ENCODE peak calls at places on chromosomes 4 and X, in four cellular contexts. One of them, this sample, is unnamed.

GRCh38 chr4:97643179-97643578 is 500.1 kb downstream of the STPG2 start:
- DNase-seq in CD4-positive, CD25-positive, alpha-beta regulatory T cell: no peak
- DNase-seq in sigmoid colon: no peak
- DNase-seq in testis: no peak
- DNase-seq in this sample: no peak

GRCh38 chr4:104879367-104879766 is 267.3 kb upstream of the TET2 start:
- DNase-seq in CD4-positive, CD25-positive, alpha-beta regulatory T cell: peak; percentile 77
- DNase-seq in sigmoid colon: no peak
- DNase-seq in testis: no peak
- DNase-seq in this sample: no peak

GRCh38 chr4:35993606-35994005 is 250.7 kb downstream of the ARAP2 start:
- DNase-seq in CD4-positive, CD25-positive, alpha-beta regulatory T cell: no peak
- DNase-seq in sigmoid colon: no peak
- DNase-seq in testis: no peak
- DNase-seq in this sample: no peak

GRCh38 chr4:112526061-112526460 is 10.1 kb upstream of the NEUROG2 start:
- DNase-seq in CD4-positive, CD25-positive, alpha-beta regulatory T cell: no peak
- DNase-seq in sigmoid colon: no peak
- DNase-seq in testis: no peak
- DNase-seq in this sample: no peak

GRCh38 chr4:177554966-177555574 is 112.8 kb upstream of the AGA start:
- DNase-seq in CD4-positive, CD25-positive, alpha-beta regulatory T cell: peak; percentile 44
- DNase-seq in sigmoid colon: no peak
- DNase-seq in testis: no peak
- DNase-seq in this sample: no peak

GRCh38 chr4:58679051-58679450 is 1568.9 kb upstream of the IGFBP7 start:
- DNase-seq in CD4-positive, CD25-positive, alpha-beta regulatory T cell: no peak
- DNase-seq in sigmoid colon: no peak
- DNase-seq in testis: no peak
- DNase-seq in this sample: no peak

GRCh38 chrX:11791090-11791489 is 33.1 kb downstream of the MSL3 start:
- DNase-seq in CD4-positive, CD25-positive, alpha-beta regulatory T cell: no peak
- DNase-seq in sigmoid colon: no peak
- DNase-seq in testis: no peak
- DNase-seq in this sample: no peak

GRCh38 chr4:139599594-139600374 is 43.8 kb upstream of the SETD7 start:
- DNase-seq in CD4-positive, CD25-positive, alpha-beta regulatory T cell: no peak
- DNase-seq in sigmoid colon: no peak
- DNase-seq in testis: no peak
- DNase-seq in this sample: no peak

GRCh38 chr4:17619416-17620105 is 5.1 kb downstream of the MED28 start:
- DNase-seq in CD4-positive, CD25-positive, alpha-beta regulatory T cell: no peak
- DNase-seq in sigmoid colon: no peak
- DNase-seq in testis: no peak
- DNase-seq in this sample: no peak

GRCh38 chr4:8362483-8362882 is 78.0 kb downstream of the ACOX3 start:
- DNase-seq in CD4-positive, CD25-positive, alpha-beta regulatory T cell: no peak
- DNase-seq in sigmoid colon: peak; percentile 25
- DNase-seq in testis: no peak
- DNase-seq in this sample: no peak

GRCh38 chr4:95077864-95078263 is 320.1 kb downstream of the BMPR1B start:
- DNase-seq in CD4-positive, CD25-positive, alpha-beta regulatory T cell: no peak
- DNase-seq in sigmoid colon: no peak
- DNase-seq in testis: no peak
- DNase-seq in this sample: no peak

GRCh38 chrX:136198010-136198409 is 50.7 kb downstream of the FHL1 start:
- DNase-seq in CD4-positive, CD25-positive, alpha-beta regulatory T cell: no peak
- DNase-seq in sigmoid colon: no peak
- DNase-seq in testis: no peak
- DNase-seq in this sample: no peak

GRCh38 chr4:151429957-151430548 is 21.1 kb downstream of the FHIP1A start:
- DNase-seq in CD4-positive, CD25-positive, alpha-beta regulatory T cell: no peak
- DNase-seq in sigmoid colon: no peak
- DNase-seq in testis: no peak
- DNase-seq in this sample: no peak

GRCh38 chr4:101584306-101584705 is 206.2 kb upstream of the BANK1 start:
- DNase-seq in CD4-positive, CD25-positive, alpha-beta regulatory T cell: no peak
- DNase-seq in sigmoid colon: no peak
- DNase-seq in testis: no peak
- DNase-seq in this sample: no peak

GRCh38 chr4:78704981-78705757 is 71.0 kb upstream of the BMP2K start:
- DNase-seq in CD4-positive, CD25-positive, alpha-beta regulatory T cell: no peak
- DNase-seq in sigmoid colon: no peak
- DNase-seq in testis: peak; percentile 16
- DNase-seq in this sample: no peak

GRCh38 chr4:105895324-105895608 is at the start of gene NPNT:
- DNase-seq in CD4-positive, CD25-positive, alpha-beta regulatory T cell: no peak
- DNase-seq in sigmoid colon: no peak
- DNase-seq in testis: no peak
- DNase-seq in this sample: no peak

GRCh38 chr4:114659386-114660008 is 60.9 kb downstream of the UGT8 start:
- DNase-seq in CD4-positive, CD25-positive, alpha-beta regulatory T cell: peak; percentile 47
- DNase-seq in sigmoid colon: no peak
- DNase-seq in testis: peak; percentile 73
- DNase-seq in this sample: peak; percentile 1

GRCh38 chrX:83108278-83108677 is 399.8 kb upstream of the POU3F4 start:
- DNase-seq in CD4-positive, CD25-positive, alpha-beta regulatory T cell: no peak
- DNase-seq in sigmoid colon: no peak
- DNase-seq in testis: no peak
- DNase-seq in this sample: no peak

GRCh38 chr4:188714907-188715306 is 575.7 kb downstream of the TRIML1 start:
- DNase-seq in CD4-positive, CD25-positive, alpha-beta regulatory T cell: no peak
- DNase-seq in sigmoid colon: no peak
- DNase-seq in testis: no peak
- DNase-seq in this sample: no peak

GRCh38 chr4:123250843-123251242 is 145.8 kb upstream of the SPRY1 start:
- DNase-seq in CD4-positive, CD25-positive, alpha-beta regulatory T cell: no peak
- DNase-seq in sigmoid colon: peak; percentile 75
- DNase-seq in testis: peak; percentile 26
- DNase-seq in this sample: no peak

DNA sequence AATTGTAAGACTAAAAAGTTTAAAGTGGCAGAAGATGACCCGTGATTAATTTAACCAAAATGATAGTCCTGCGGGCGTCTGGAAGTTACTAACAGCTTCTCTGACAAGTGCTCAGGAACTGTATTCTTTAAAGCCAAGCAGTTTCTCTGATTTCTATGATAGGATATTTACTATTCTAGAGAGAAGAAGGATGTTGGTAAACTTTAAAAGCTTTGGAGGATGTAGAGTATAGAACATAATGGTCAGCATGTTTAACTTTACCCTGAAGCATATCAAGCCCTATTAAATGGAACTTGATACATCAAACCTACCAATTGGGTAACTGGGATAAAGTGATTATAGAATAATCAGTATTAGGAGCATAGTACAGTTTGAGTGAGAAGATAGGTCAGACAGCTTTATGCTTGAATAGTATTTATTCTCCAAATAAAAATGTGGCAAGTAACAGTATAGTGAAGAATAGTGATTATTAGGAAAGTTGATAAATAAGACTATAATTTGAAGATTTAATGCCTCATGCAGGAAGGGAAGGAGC is 1.8 kb downstream of the STIM2 start:
- DNase-seq in CD4-positive, CD25-positive, alpha-beta regulatory T cell: no peak
- DNase-seq in sigmoid colon: no peak
- DNase-seq in testis: no peak
- DNase-seq in this sample: no peak
- H3K4me3 ChIP-seq in CD4-positive, CD25-positive, alpha-beta regulatory T cell: peak overlapping the region; percentile 96
- H3K4me3 ChIP-seq in sigmoid colon: peak overlapping the region; percentile 79
- H3K4me3 ChIP-seq in testis: peak overlapping the region; percentile 77
- H3K4me3 ChIP-seq in this sample: peak overlapping the region; percentile 74

GRCh38 chr4:73181231-73181630 is 77.4 kb downstream of the ANKRD17 start:
- DNase-seq in CD4-positive, CD25-positive, alpha-beta regulatory T cell: no peak
- DNase-seq in sigmoid colon: no peak
- DNase-seq in testis: no peak
- DNase-seq in this sample: no peak

DNA sequence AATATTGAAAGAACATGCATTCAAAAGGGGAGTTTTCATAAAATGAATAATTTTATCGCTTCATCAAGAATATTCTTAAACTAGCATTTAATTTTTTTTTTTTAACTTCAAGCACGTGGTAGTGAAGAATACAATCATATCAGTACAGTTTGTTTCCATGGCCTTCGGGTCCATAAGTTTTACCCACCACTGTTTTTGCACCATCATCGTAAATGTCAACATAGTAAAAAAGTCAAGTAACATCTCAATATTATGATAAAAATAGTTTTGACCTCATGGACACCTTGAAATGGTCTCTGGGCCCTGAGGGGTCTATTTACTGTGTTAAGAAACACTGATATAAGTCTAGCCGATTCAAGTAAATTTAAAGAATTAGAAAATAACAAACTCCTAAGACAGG is 80.2 kb downstream of the ANKRD17 start:
- DNase-seq in CD4-positive, CD25-positive, alpha-beta regulatory T cell: no peak
- DNase-seq in sigmoid colon: no peak
- DNase-seq in testis: no peak
- DNase-seq in this sample: no peak
- H3K36me3 ChIP-seq in CD4-positive, CD25-positive, alpha-beta regulatory T cell: peaks cover 33% of the 10 kb centered on the region
- H3K36me3 ChIP-seq in sigmoid colon: no peaks in the 10 kb centered on the region
- H3K36me3 ChIP-seq in testis: no peaks in the 10 kb centered on the region
- H3K36me3 ChIP-seq in this sample: peaks cover under 1% of the 10 kb centered on the region

GRCh38 chr4:108466936-108467902 is 153.2 kb upstream of the RPL34 start:
- DNase-seq in CD4-positive, CD25-positive, alpha-beta regulatory T cell: peak; percentile 81
- DNase-seq in sigmoid colon: no peak
- DNase-seq in testis: no peak
- DNase-seq in this sample: peak; percentile 55
- H3K27ac ChIP-seq in CD4-positive, CD25-positive, alpha-beta regulatory T cell: no peak overlapping the region
- H3K27ac ChIP-seq in sigmoid colon: no peak overlapping the region
- H3K27ac ChIP-seq in testis: no peak overlapping the region
- H3K27ac ChIP-seq in this sample: no peak overlapping the region

GRCh38 chr4:76897522-76898384 is at the start of gene SOWAHB:
- DNase-seq in CD4-positive, CD25-positive, alpha-beta regulatory T cell: peak; percentile 29
- DNase-seq in sigmoid colon: no peak
- DNase-seq in testis: peak; percentile 13
- DNase-seq in this sample: peak; percentile 12
- H3K4me3 ChIP-seq in CD4-positive, CD25-positive, alpha-beta regulatory T cell: peak within 1 kb of the TSS; percentile 63
- H3K4me3 ChIP-seq in sigmoid colon: peak within 1 kb of the TSS; percentile 50
- H3K4me3 ChIP-seq in testis: peak within 1 kb of the TSS; percentile 31
- H3K4me3 ChIP-seq in this sample: peak within 1 kb of the TSS; percentile 41